ENCODE peak calls at places on chromosomes 16 and 17, in eight cellular contexts. F, Y, I, U, Q, D, Z and B are unnamed samples.

GRCh38 chr17:44069974-44070454 is 521 bp upstream of the G6PC3 start:
- DNase-seq in F (no peak), Y (no peak), I (no peak), U (peak), Q (no peak), D (no peak), Z (no peak), B (peak)

GRCh38 chr17:77322534-77323412 is 182.0 kb downstream of the SEC14L1 start:
- DNase-seq in F (no peak), Y (peak), I (peak), U (peak), Q (peak), D (peak), Z (no peak), B (no peak)

GRCh38 chr16:24539850-24540484 is 601 bp downstream of the RBBP6 start:
- DNase-seq in F (peak), Y (no peak), I (peak), U (peak), Q (peak), D (peak), Z (no peak), B (no peak)

GRCh38 chr17:77508047-77508715 is 367.4 kb downstream of the SEC14L1 start:
- DNase-seq in F (no peak), Y (no peak), I (no peak), U (no peak), Q (no peak), D (no peak), Z (no peak), B (no peak)

GRCh38 chr16:73113326-73113720 is 65.4 kb upstream of the ZFHX3 start:
- DNase-seq in F (no peak), Y (no peak), I (no peak), U (no peak), Q (no peak), D (no peak), Z (no peak), B (no peak)

GRCh38 chr16:53045554-53046250 is 7.0 kb downstream of the CHD9NB start:
- DNase-seq in F (no peak), Y (peak), I (no peak), U (no peak), Q (no peak), D (no peak), Z (no peak), B (no peak)

GRCh38 chr16:56743840-56744239 is 13.9 kb downstream of the NUP93 start:
- DNase-seq in F (no peak), Y (no peak), I (no peak), U (peak), Q (no peak), D (no peak), Z (no peak), B (no peak)

GRCh38 chr17:489758-490329 is 137.2 kb upstream of the RPH3AL start:
- DNase-seq in F (no peak), Y (no peak), I (no peak), U (peak), Q (no peak), D (peak), Z (no peak), B (peak)

GRCh38 chr17:34378664-34379101 is 15.7 kb upstream of the CCL1 start:
- DNase-seq in F (peak), Y (no peak), I (no peak), U (no peak), Q (no peak), D (peak), Z (peak), B (no peak)

GRCh38 chr17:1966274-1967086 is 58.7 kb downstream of the RTN4RL1 start:
- DNase-seq in F (no peak), Y (no peak), I (no peak), U (peak), Q (no peak), D (no peak), Z (no peak), B (no peak)

GRCh38 chr16:80968386-80969113 is 38.1 kb downstream of the CMC2 start:
- DNase-seq in F (no peak), Y (peak), I (no peak), U (no peak), Q (no peak), D (no peak), Z (no peak), B (no peak)

GRCh38 chr16:88761830-88762229 is 23.2 kb downstream of the PIEZO1 start:
- DNase-seq in F (no peak), Y (no peak), I (no peak), U (no peak), Q (no peak), D (no peak), Z (no peak), B (no peak)

GRCh38 chr17:45320931-45321461 is 4.2 kb upstream of the MAP3K14 start:
- DNase-seq in F (no peak), Y (peak), I (no peak), U (peak), Q (no peak), D (no peak), Z (no peak), B (no peak)